ENCODE peak calls at places on chromosomes 12 and 14, in five cellular contexts. U, R, G, Y and F are unnamed samples.

GRCh38 chr14:33505295-33505962 is 445.4 kb downstream of the EGLN3 start:
- DNase-seq in U (no peak), R (no peak), G (no peak), Y (no peak), F (no peak)

GRCh38 chr12:13941258-13942249 is 39.8 kb downstream of the GRIN2B start:
- DNase-seq in U (peak; percentile 58), R (peak; percentile 0), G (peak; percentile 7), Y (no peak), F (no peak)

GRCh38 chr14:89143595-89143994 is 273.4 kb downstream of the FOXN3 start:
- DNase-seq in U (no peak), R (no peak), G (peak; percentile 19), Y (no peak), F (no peak)

GRCh38 chr14:89501381-89501780 is 84.3 kb upstream of the FOXN3 start:
- DNase-seq in U (no peak), R (peak; percentile 66), G (peak; percentile 13), Y (no peak), F (peak; percentile 16)

GRCh38 chr12:131007031-131007793 is 53.5 kb downstream of the ADGRD1 start:
- DNase-seq in U (no peak), R (no peak), G (no peak), Y (no peak), F (peak; percentile 77)

GRCh38 chr12:30835216-30835615 is 80.5 kb upstream of the CAPRIN2 start:
- DNase-seq in U (no peak), R (no peak), G (no peak), Y (no peak), F (no peak)

GRCh38 chr12:39764944-39765560 is 145.4 kb upstream of the ABCD2 start:
- DNase-seq in U (peak; percentile 30), R (peak; percentile 58), G (peak; percentile 43), Y (no peak), F (no peak)

GRCh38 chr12:18895946-18896345 is 158.0 kb downstream of the CAPZA3 start:
- DNase-seq in U (no peak), R (no peak), G (no peak), Y (no peak), F (no peak)

GRCh38 chr14:62162998-62163589 is 400.9 kb downstream of the SNAPC1 start:
- DNase-seq in U (peak; percentile 68), R (peak; percentile 56), G (peak; percentile 34), Y (no peak), F (no peak)

GRCh38 chr12:93773122-93773871 is 96.1 kb downstream of the CRADD start:
- DNase-seq in U (no peak), R (peak; percentile 34), G (peak; percentile 70), Y (no peak), F (no peak)

GRCh38 chr14:68144051-68144681 is 324.6 kb downstream of the RAD51B start:
- DNase-seq in U (no peak), R (peak; percentile 11), G (peak; percentile 66), Y (no peak), F (no peak)

GRCh38 chr12:124910561-124911478 is 3.6 kb downstream of the UBC start:
- DNase-seq in U (no peak), R (peak; percentile 42), G (peak; percentile 30), Y (no peak), F (no peak)
- H3K27ac ChIP-seq in U (peak overlapping the region; percentile 55), R (no peak overlapping the region), G (no peak overlapping the region), Y (peak overlapping the region; percentile 25), F (peak overlapping the region; percentile 20)

GRCh38 chr12:129762436-129762835 is 141.4 kb downstream of the TMEM132D start:
- DNase-seq in U (no peak), R (no peak), G (no peak), Y (no peak), F (no peak)
- TF ChIP-seq CTCF in U (no peak), R (no peak), G (no peak), Y (no peak), F (no peak)

DNA sequence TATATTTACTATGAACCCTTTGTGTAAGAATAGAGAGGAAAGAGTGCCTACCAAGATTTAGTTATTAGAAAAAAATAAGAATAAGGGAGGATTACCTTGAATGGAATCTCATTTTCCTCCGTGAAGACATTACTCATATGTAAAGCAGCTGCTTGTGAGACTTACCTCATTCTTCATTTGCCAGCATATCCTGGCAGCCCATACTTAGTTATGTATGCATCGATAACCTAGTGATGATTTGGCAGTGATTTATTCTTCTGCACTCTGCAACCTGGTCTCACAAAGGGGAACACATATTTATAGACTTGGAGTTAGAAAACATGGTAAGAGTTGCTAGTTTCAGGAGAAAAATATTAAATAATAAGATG is 56.8 kb downstream of the LRFN5 start:
- DNase-seq in U (no peak), R (peak; percentile 11), G (peak; percentile 79), Y (no peak), F (no peak)
- H3K27ac ChIP-seq in U (no peak overlapping the region), R (no peak overlapping the region), G (no peak overlapping the region), Y (no peak overlapping the region), F (no peak overlapping the region)

DNA sequence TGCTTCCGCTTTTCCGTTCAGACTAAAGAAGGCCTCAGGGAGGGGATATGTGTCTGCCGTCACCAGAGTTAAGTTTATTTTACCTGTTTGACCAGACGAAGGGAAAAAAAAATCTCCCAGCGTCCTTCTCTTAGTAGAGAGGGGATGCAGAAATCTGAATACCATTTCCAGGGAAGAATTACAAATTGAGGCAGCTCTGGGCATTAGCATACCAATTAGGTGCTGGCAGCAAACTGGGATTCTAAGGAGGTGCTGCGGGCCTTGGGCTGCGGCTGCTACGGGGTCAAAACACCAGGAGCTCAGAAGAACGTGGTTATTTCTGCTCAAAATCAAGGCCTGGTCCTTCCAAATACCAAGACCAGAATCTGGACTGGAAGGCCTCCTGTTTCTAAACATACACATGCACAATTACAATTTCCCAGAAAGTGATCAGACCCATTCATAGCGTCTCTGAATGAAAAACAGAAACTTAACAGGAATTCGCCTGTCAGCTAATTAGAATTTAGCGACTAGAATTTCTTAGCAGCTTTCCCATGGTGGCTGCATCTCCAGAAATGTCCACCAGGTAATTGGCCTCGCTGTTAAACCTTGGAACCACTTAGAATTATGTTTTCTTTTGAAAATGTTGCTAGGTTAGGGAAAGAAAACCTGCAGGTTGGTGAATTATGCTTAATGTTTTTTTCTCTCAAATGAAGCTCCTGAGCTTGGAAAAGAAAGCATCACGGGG is 617.0 kb downstream of the VRK1 start:
- DNase-seq in U (no peak), R (no peak), G (no peak), Y (no peak), F (no peak)
- TF ChIP-seq CTCF in U (no peak), R (no peak), G (no peak), Y (no peak), F (no peak)